ENCODE peak calls at places on chromosomes 12 and 14, in eight cellular contexts. S is lower lobe of right lung; O is C1 segment of cervical spinal cord; T is A549; W is heart right ventricle; U is GM20000; I is HCT116; A is activated CD4-positive, alpha-beta T cell treated with anti-CD3 and anti-CD28 coated beads, Interleukin-2, amount 50 U/mL, for 1 hour. F is an unnamed sample.

GRCh38 chr12:111937429-111937828 is 75.5 kb downstream of the TMEM116 start:
- DNase-seq in S (no peak), U (no peak), O (no peak), A (no peak), W (no peak), I (no peak), T (no peak), F (no peak)

GRCh38 chr14:69657961-69658360 is 46.6 kb downstream of the SUSD6 start:
- DNase-seq in S (peak), O (no peak), A (no peak), T (no peak), W (no peak), I (no peak), U (no peak), F (no peak)

GRCh38 chr14:57943038-57943437 is 77.1 kb upstream of the SLC35F4 start:
- DNase-seq in A (no peak), W (no peak), U (no peak), I (no peak), S (no peak), O (no peak), T (no peak), F (no peak)

GRCh38 chr12:45615268-45615667 is 114.2 kb upstream of the ARID2 start:
- DNase-seq in A (no peak), W (no peak), S (no peak), U (no peak), T (no peak), O (no peak), I (no peak), F (no peak)

GRCh38 chr14:22002860-22003284 is 329.3 kb upstream of the OR4E1 start:
- DNase-seq in U (no peak), I (peak), A (peak), O (no peak), W (no peak), T (no peak), S (peak), F (no peak)

GRCh38 chr14:104358528-104359300 is 220.3 kb downstream of the KIF26A start:
- DNase-seq in W (no peak), U (no peak), A (no peak), T (no peak), S (peak), I (no peak), O (no peak), F (no peak)

GRCh38 chr12:52023182-52023975 is 16.6 kb downstream of the TAMALIN start:
- DNase-seq in W (peak), A (peak), I (peak), S (peak), O (peak), T (peak), U (peak), F (peak)

GRCh38 chr12:47155457-47156166 is 75.9 kb upstream of the AMIGO2 start:
- DNase-seq in S (no peak), A (no peak), O (no peak), U (no peak), T (no peak), W (no peak), I (no peak), F (no peak)